ENCODE peak calls at places on chromosomes 6 and 20, in five cellular contexts. M, V, E, F and G are unnamed samples.

GRCh38 chr6:167588181-167588919 is 238.4 kb upstream of the AFDN start:
- DNase-seq in M (no peak), V (no peak), E (no peak), F (no peak), G (no peak)

GRCh38 chr6:169117663-169118062 is 136.0 kb downstream of the THBS2 start:
- DNase-seq in M (no peak), V (no peak), E (no peak), F (no peak), G (no peak)

GRCh38 chr20:61694666-61695065 is 371.0 kb downstream of the TAF4 start:
- DNase-seq in M (no peak), V (no peak), E (no peak), F (no peak), G (no peak)

GRCh38 chr20:10654630-10655029 is 19.2 kb downstream of the JAG1 start:
- DNase-seq in M (no peak), V (no peak), E (no peak), F (no peak), G (no peak)

GRCh38 chr6:958531-958930 is 265.6 kb upstream of the EXOC2 start:
- DNase-seq in M (no peak), V (no peak), E (no peak), F (peak), G (no peak)

GRCh38 chr20:31719644-31720485 is 2.8 kb downstream of the BCL2L1 start:
- DNase-seq in M (no peak), V (peak), E (no peak), F (no peak), G (no peak)

GRCh38 chr6:84093405-84094049 is 60.0 kb downstream of the MRAP2 start:
- DNase-seq in M (no peak), V (no peak), E (no peak), F (no peak), G (no peak)

GRCh38 chr6:6752129-6752528 is 163.6 kb downstream of the LY86 start:
- DNase-seq in M (no peak), V (no peak), E (no peak), F (no peak), G (no peak)

GRCh38 chr20:50360218-50360672 is 149.9 kb upstream of the PTPN1 start:
- DNase-seq in M (no peak), V (no peak), E (no peak), F (no peak), G (no peak)

GRCh38 chr6:45376310-45377040 is 1.3 kb downstream of the SUPT3H start:
- DNase-seq in M (no peak), V (no peak), E (no peak), F (no peak), G (no peak)

GRCh38 chr6:75296811-75297779 is 12.5 kb upstream of the TMEM30A start:
- DNase-seq in M (no peak), V (peak), E (no peak), F (peak), G (peak)

GRCh38 chr6:104625536-104625935 is 234.2 kb downstream of the HACE1 start:
- DNase-seq in M (no peak), V (no peak), E (no peak), F (peak), G (no peak)

GRCh38 chr6:88538130-88538706 is 372.1 kb upstream of the CNR1 start:
- DNase-seq in M (no peak), V (no peak), E (no peak), F (no peak), G (no peak)